ENCODE peak calls at places on chromosomes 2 and 18, in eight cellular contexts. V is RWPE2, Y is stomach, C is HFFc6, X is BE2C, O is lower lobe of right lung, I is HFF-Myc, G is tibial nerve. J is an unnamed sample.

GRCh38 chr2:138391956-138392355 is 109.6 kb upstream of the SPOPL start:
- DNase-seq in V (no peak), O (no peak), X (no peak), I (no peak), G (no peak), C (no peak), Y (no peak), J (no peak)

GRCh38 chr2:66515743-66516142 is 80.8 kb downstream of the MEIS1 start:
- DNase-seq in Y (no peak), V (no peak), C (no peak), X (no peak), I (no peak), O (no peak), G (no peak), J (no peak)

GRCh38 chr2:139142252-139142651 is 362.1 kb upstream of the NXPH2 start:
- DNase-seq in C (no peak), X (no peak), G (no peak), V (no peak), O (no peak), I (peak; percentile 3), Y (no peak), J (no peak)

GRCh38 chr2:182148344-182148743 is 162.7 kb downstream of the PPP1R1C start:
- DNase-seq in X (no peak), Y (no peak), I (no peak), C (no peak), G (no peak), V (no peak), O (no peak), J (no peak)

GRCh38 chr2:73324126-73324525 is 30.8 kb upstream of the EGR4 start:
- DNase-seq in Y (no peak), O (no peak), G (no peak), I (no peak), V (no peak), X (no peak), C (no peak), J (no peak)

GRCh38 chr2:158889135-158889853 is 79.1 kb upstream of the TANC1 start:
- DNase-seq in I (no peak), Y (no peak), C (no peak), V (no peak), G (no peak), X (no peak), O (no peak), J (no peak)

GRCh38 chr2:55418512-55419235 is 982 bp downstream of the CCDC88A start:
- DNase-seq in X (no peak), Y (no peak), G (peak; percentile 8), V (no peak), C (no peak), I (no peak), O (no peak), J (no peak)

GRCh38 chr18:72843743-72844142 is 24.0 kb downstream of the NETO1 start:
- DNase-seq in G (no peak), V (no peak), C (no peak), X (no peak), I (no peak), Y (no peak), O (no peak), J (no peak)

GRCh38 chr2:190267302-190267701 is 52.3 kb downstream of the HIBCH start:
- DNase-seq in Y (no peak), X (no peak), O (no peak), C (peak; percentile 77), G (no peak), I (no peak), V (no peak), J (no peak)

GRCh38 chr2:43068053-43068471 is 158.3 kb downstream of the ZFP36L2 start:
- DNase-seq in C (no peak), I (no peak), X (no peak), G (no peak), V (no peak), O (no peak), Y (peak; percentile 22), J (no peak)

GRCh38 chr2:105537466-105537865 is 138.6 kb upstream of the FHL2 start:
- DNase-seq in C (no peak), G (no peak), I (no peak), Y (no peak), X (no peak), V (no peak), O (no peak), J (no peak)

DNA sequence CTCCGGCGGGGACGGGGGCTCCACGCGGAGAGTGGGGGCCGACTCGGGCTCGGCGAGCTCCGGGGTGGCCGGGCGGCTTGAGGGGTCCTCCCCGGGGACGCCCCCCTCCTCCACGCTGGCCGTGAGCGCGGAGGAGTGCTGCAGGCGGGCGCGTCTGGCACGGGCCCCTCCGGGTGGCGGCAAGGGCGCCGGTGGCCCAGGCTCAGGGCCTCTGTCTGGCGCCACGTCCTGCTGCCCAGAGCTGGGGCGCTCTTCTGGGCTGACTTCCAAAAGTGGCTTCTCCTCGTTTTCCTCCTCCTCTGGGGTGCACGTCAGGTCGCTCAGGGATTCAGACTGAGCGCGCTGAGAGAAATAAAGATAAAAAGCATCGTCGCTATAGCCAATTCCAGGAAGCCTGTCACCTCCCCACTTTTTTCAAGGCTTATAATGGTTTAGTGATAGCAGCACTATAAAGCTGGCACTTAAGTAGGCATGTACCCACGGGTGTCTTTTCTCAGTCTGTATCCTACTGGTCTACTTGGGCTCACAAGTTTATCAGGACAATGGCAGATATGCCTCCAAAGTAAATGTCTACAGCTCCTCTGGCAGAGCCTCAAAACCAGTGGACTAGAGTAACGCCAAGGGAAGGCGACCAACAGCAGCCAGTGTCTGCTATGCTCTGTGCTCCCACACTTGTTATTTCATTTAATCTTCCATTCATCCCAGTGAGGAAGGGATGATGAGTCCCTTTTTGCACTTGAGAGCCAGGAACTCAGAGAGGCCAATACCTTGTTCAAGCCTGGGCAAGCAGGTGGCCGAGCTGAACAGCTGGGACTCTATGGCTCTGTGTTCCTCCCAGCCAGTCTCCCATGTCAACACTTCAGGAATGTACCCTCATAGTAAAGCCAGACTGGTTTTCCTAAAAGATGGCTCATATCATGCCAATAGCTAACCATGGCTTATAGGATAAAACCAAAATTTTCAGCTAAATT is 92.5 kb upstream of the MGAT4A start:
- DNase-seq in I (no peak), O (no peak), V (no peak), C (no peak), Y (no peak), G (no peak), X (no peak), J (no peak)
- TF ChIP-seq CTCF in I (no peak), O (no peak), V (no peak), C (no peak), Y (no peak), G (no peak), X (no peak), J (no peak)

DNA sequence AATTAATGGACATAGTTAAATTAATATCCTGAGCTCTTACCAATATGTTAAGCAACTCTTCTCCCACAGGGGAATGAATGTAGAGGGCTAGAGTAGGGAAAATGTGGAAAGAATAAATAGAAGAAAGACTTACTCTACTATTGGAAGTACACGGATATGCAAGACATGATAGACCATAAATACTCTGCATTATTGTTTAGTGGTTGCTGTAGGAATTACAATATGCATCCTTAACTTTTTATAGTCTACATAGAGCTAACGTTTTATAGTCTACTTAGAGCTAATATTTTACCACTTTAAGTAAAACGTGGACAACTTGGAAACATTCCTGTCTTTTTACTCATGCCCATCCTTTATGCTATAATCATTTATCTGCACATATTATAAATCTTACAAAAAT is 163.8 kb upstream of the GALNT5 start:
- DNase-seq in O (no peak), X (no peak), V (no peak), C (no peak), Y (no peak), I (no peak), G (no peak), J (no peak)
- TF ChIP-seq CTCF in O (no peak), X (no peak), V (peak; percentile 19), C (peak; percentile 46), Y (no peak), I (no peak), G (no peak), J (peak; percentile 16)

GRCh38 chr2:3489449-3490115 is 29.7 kb downstream of the ADI1 start:
- DNase-seq in X (no peak), C (no peak), I (no peak), O (peak; percentile 37), G (no peak), V (no peak), Y (no peak), J (no peak)
- TF ChIP-seq CTCF in X (no peak), C (no peak), I (no peak), O (no peak), G (no peak), V (no peak), Y (no peak), J (no peak)

GRCh38 chr2:48727560-48727959 is 28.0 kb downstream of the LHCGR start:
- DNase-seq in V (no peak), I (no peak), O (no peak), G (no peak), Y (no peak), X (no peak), C (no peak), J (no peak)
- TF ChIP-seq CTCF in V (peak; percentile 34), I (peak; percentile 3), O (no peak), G (no peak), Y (no peak), X (no peak), C (no peak), J (no peak)

GRCh38 chr18:1914489-1914888 is 656.8 kb downstream of the METTL4 start:
- DNase-seq in C (no peak), Y (no peak), V (no peak), G (no peak), I (no peak), X (no peak), O (no peak), J (no peak)
- TF ChIP-seq CTCF in C (peak; percentile 24), Y (no peak), V (peak; percentile 64), G (no peak), I (no peak), X (peak; percentile 3), O (no peak), J (no peak)

GRCh38 chr2:135167273-135167672 is 115.2 kb downstream of the RAB3GAP1 start:
- DNase-seq in X (no peak), C (no peak), Y (no peak), V (no peak), O (no peak), I (no peak), G (no peak), J (no peak)

GRCh38 chr2:135168119-135168872 is 116.2 kb downstream of the RAB3GAP1 start:
- DNase-seq in Y (no peak), X (no peak), V (no peak), O (no peak), G (no peak), C (no peak), I (no peak), J (no peak)

GRCh38 chr2:135162377-135162776 is 110.3 kb downstream of the RAB3GAP1 start:
- DNase-seq in V (no peak), Y (no peak), C (no peak), X (no peak), G (no peak), I (no peak), O (no peak), J (no peak)

GRCh38 chr2:135163306-135163705 is 111.2 kb downstream of the RAB3GAP1 start:
- DNase-seq in O (no peak), I (no peak), C (no peak), V (no peak), G (no peak), X (no peak), Y (no peak), J (no peak)

DNA sequence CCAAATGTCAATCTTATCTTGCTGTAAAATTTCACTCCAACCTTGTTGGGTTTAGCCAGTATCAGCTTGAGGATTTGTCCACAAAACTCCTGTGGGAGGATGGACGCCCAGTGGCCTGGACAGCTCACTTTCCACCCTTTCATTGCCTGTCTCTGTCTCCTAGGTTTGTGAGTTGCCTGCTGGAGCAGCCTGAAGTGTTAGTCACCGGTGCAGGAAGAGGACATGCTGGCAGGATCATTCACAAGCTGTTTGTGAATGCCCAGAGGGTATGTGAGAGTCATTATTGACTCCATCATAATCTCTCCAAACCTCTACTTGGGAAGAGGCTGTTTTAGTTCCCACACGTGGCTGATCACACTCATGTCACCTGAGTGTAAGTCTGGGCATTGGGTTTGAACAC is 112.3 kb downstream of the RAB3GAP1 start:
- DNase-seq in V (no peak), Y (no peak), I (no peak), O (no peak), G (no peak), C (peak; percentile 96), X (no peak), J (no peak)
- TF ChIP-seq CTCF in V (no peak), Y (no peak), I (no peak), O (no peak), G (no peak), C (no peak), X (no peak), J (no peak)